ENCODE peak calls at places on chromosomes 13 and 19, in six cellular contexts. One of them, this sample, is unnamed.

GRCh38 chr13:93244141-93244917 is 17.7 kb downstream of the GPC6 start:
- DNase-seq in neuronal stem cell: no peak
- DNase-seq in H9: no peak
- DNase-seq in mesenchymal stem cell: peak
- DNase-seq in H1: no peak
- DNase-seq in IMR-90: peak
- DNase-seq in this sample: no peak

GRCh38 chr19:10286803-10287737 is at the start of gene ICAM4:
- DNase-seq in mesenchymal stem cell: peak
- DNase-seq in H9: peak
- DNase-seq in neuronal stem cell: no peak
- DNase-seq in H1: peak
- DNase-seq in IMR-90: peak
- DNase-seq in this sample: no peak

GRCh38 chr19:47729799-47730520 is 15.4 kb upstream of the NOP53 start:
- DNase-seq in neuronal stem cell: no peak
- DNase-seq in IMR-90: no peak
- DNase-seq in mesenchymal stem cell: no peak
- DNase-seq in H9: peak
- DNase-seq in H1: peak
- DNase-seq in this sample: no peak

GRCh38 chr13:27273658-27274425 is 3.2 kb downstream of the RASL11A start:
- DNase-seq in H1: no peak
- DNase-seq in IMR-90: peak
- DNase-seq in H9: peak
- DNase-seq in neuronal stem cell: no peak
- DNase-seq in mesenchymal stem cell: no peak
- DNase-seq in this sample: no peak

GRCh38 chr13:76397413-76397812 is 488.8 kb downstream of the KCTD12 start:
- DNase-seq in H9: no peak
- DNase-seq in mesenchymal stem cell: no peak
- DNase-seq in neuronal stem cell: no peak
- DNase-seq in H1: no peak
- DNase-seq in IMR-90: no peak
- DNase-seq in this sample: no peak

GRCh38 chr19:46944918-46945628 is 74.6 kb upstream of the NPAS1 start:
- DNase-seq in neuronal stem cell: peak
- DNase-seq in IMR-90: peak
- DNase-seq in mesenchymal stem cell: peak
- DNase-seq in H1: peak
- DNase-seq in H9: peak
- DNase-seq in this sample: no peak

GRCh38 chr19:31416548-31416947 is 67.3 kb upstream of the TSHZ3 start:
- DNase-seq in mesenchymal stem cell: no peak
- DNase-seq in neuronal stem cell: no peak
- DNase-seq in IMR-90: no peak
- DNase-seq in H1: no peak
- DNase-seq in H9: peak
- DNase-seq in this sample: no peak

GRCh38 chr13:81986308-81986707 is 1645.4 kb upstream of the SPRY2 start:
- DNase-seq in mesenchymal stem cell: no peak
- DNase-seq in H1: no peak
- DNase-seq in neuronal stem cell: no peak
- DNase-seq in H9: no peak
- DNase-seq in IMR-90: no peak
- DNase-seq in this sample: no peak

GRCh38 chr13:44920013-44920412 is 69.3 kb downstream of the NUFIP1 start:
- DNase-seq in mesenchymal stem cell: no peak
- DNase-seq in neuronal stem cell: no peak
- DNase-seq in H1: no peak
- DNase-seq in H9: no peak
- DNase-seq in IMR-90: no peak
- DNase-seq in this sample: no peak

GRCh38 chr19:9848761-9849160 is 13.6 kb downstream of the PIN1 start:
- DNase-seq in mesenchymal stem cell: no peak
- DNase-seq in H1: no peak
- DNase-seq in IMR-90: no peak
- DNase-seq in neuronal stem cell: no peak
- DNase-seq in H9: no peak
- DNase-seq in this sample: no peak

GRCh38 chr13:44368062-44368591 is 5.5 kb upstream of the SERP2 start:
- DNase-seq in H1: no peak
- DNase-seq in mesenchymal stem cell: peak
- DNase-seq in IMR-90: peak
- DNase-seq in H9: no peak
- DNase-seq in neuronal stem cell: no peak
- DNase-seq in this sample: peak

GRCh38 chr13:112113851-112114250 is 46.9 kb downstream of the SOX1 start:
- DNase-seq in mesenchymal stem cell: no peak
- DNase-seq in neuronal stem cell: no peak
- DNase-seq in IMR-90: no peak
- DNase-seq in H9: no peak
- DNase-seq in H1: no peak
- DNase-seq in this sample: no peak

GRCh38 chr19:44757057-44757734 is 8.7 kb downstream of the BCL3 start:
- DNase-seq in H1: peak
- DNase-seq in H9: no peak
- DNase-seq in neuronal stem cell: no peak
- DNase-seq in mesenchymal stem cell: peak
- DNase-seq in IMR-90: peak
- DNase-seq in this sample: peak

GRCh38 chr19:46478356-46478986 is 7.1 kb upstream of the PNMA8A start:
- DNase-seq in IMR-90: peak
- DNase-seq in H9: no peak
- DNase-seq in neuronal stem cell: no peak
- DNase-seq in mesenchymal stem cell: peak
- DNase-seq in H1: peak
- DNase-seq in this sample: no peak

GRCh38 chr19:57559008-57559403 is 657 bp downstream of the ZNF550 start:
- DNase-seq in mesenchymal stem cell: peak
- DNase-seq in IMR-90: no peak
- DNase-seq in neuronal stem cell: no peak
- DNase-seq in H9: peak
- DNase-seq in H1: no peak
- DNase-seq in this sample: peak

GRCh38 chr19:13766095-13766481 is 1.8 kb downstream of the MRI1 start:
- DNase-seq in H9: no peak
- DNase-seq in mesenchymal stem cell: no peak
- DNase-seq in IMR-90: no peak
- DNase-seq in neuronal stem cell: no peak
- DNase-seq in H1: no peak
- DNase-seq in this sample: no peak

GRCh38 chr19:38718747-38719543 is 25.3 kb downstream of the CAPN12 start:
- DNase-seq in mesenchymal stem cell: peak
- DNase-seq in H9: peak
- DNase-seq in IMR-90: no peak
- DNase-seq in H1: peak
- DNase-seq in neuronal stem cell: no peak
- DNase-seq in this sample: peak

GRCh38 chr19:13814550-13814949 is 19.3 kb downstream of the ZSWIM4 start:
- DNase-seq in H9: no peak
- DNase-seq in mesenchymal stem cell: no peak
- DNase-seq in neuronal stem cell: no peak
- DNase-seq in H1: no peak
- DNase-seq in IMR-90: no peak
- DNase-seq in this sample: peak

GRCh38 chr13:105139380-105140285 is 1395.8 kb downstream of the EFNB2 start:
- DNase-seq in H9: peak
- DNase-seq in neuronal stem cell: no peak
- DNase-seq in H1: no peak
- DNase-seq in IMR-90: peak
- DNase-seq in mesenchymal stem cell: peak
- DNase-seq in this sample: peak

GRCh38 chr13:111281751-111282311 is 38.6 kb upstream of the TEX29 start:
- DNase-seq in IMR-90: peak
- DNase-seq in H1: no peak
- DNase-seq in neuronal stem cell: no peak
- DNase-seq in H9: no peak
- DNase-seq in mesenchymal stem cell: peak
- DNase-seq in this sample: no peak

GRCh38 chr19:58575183-58576041 is 2.3 kb upstream of the MZF1 start:
- DNase-seq in H9: peak
- DNase-seq in H1: peak
- DNase-seq in mesenchymal stem cell: peak
- DNase-seq in neuronal stem cell: peak
- DNase-seq in IMR-90: peak
- DNase-seq in this sample: peak

GRCh38 chr13:45119469-45119989 is 781 bp upstream of the GTF2F2 start:
- DNase-seq in IMR-90: peak
- DNase-seq in H1: no peak
- DNase-seq in H9: no peak
- DNase-seq in neuronal stem cell: no peak
- DNase-seq in mesenchymal stem cell: peak
- DNase-seq in this sample: no peak

GRCh38 chr13:110458594-110459365 is 102.7 kb downstream of the RAB20 start:
- DNase-seq in H1: no peak
- DNase-seq in mesenchymal stem cell: no peak
- DNase-seq in H9: no peak
- DNase-seq in neuronal stem cell: no peak
- DNase-seq in IMR-90: no peak
- DNase-seq in this sample: no peak

GRCh38 chr13:22569830-22570229 is 610.9 kb upstream of the SGCG start:
- DNase-seq in H1: no peak
- DNase-seq in H9: no peak
- DNase-seq in IMR-90: no peak
- DNase-seq in neuronal stem cell: no peak
- DNase-seq in mesenchymal stem cell: no peak
- DNase-seq in this sample: no peak

GRCh38 chr19:55552206-55552605 is 6.9 kb upstream of the SBK3 start:
- DNase-seq in mesenchymal stem cell: peak
- DNase-seq in H9: no peak
- DNase-seq in IMR-90: no peak
- DNase-seq in H1: no peak
- DNase-seq in neuronal stem cell: no peak
- DNase-seq in this sample: no peak

GRCh38 chr19:56839665-56840451 is 668 bp downstream of the PEG3 start:
- DNase-seq in H1: no peak
- DNase-seq in mesenchymal stem cell: no peak
- DNase-seq in IMR-90: no peak
- DNase-seq in neuronal stem cell: peak
- DNase-seq in H9: no peak
- DNase-seq in this sample: peak

GRCh38 chr13:109276261-109276660 is 510.1 kb downstream of the IRS2 start:
- DNase-seq in H9: no peak
- DNase-seq in IMR-90: no peak
- DNase-seq in mesenchymal stem cell: no peak
- DNase-seq in neuronal stem cell: no peak
- DNase-seq in H1: no peak
- DNase-seq in this sample: no peak

GRCh38 chr13:50914848-50915247 is 5.3 kb downstream of the RNASEH2B start:
- DNase-seq in IMR-90: peak
- DNase-seq in neuronal stem cell: no peak
- DNase-seq in mesenchymal stem cell: peak
- DNase-seq in H9: no peak
- DNase-seq in H1: no peak
- DNase-seq in this sample: no peak

GRCh38 chr19:55341191-55342043 is 1.7 kb downstream of the KMT5C start:
- DNase-seq in mesenchymal stem cell: peak
- DNase-seq in IMR-90: peak
- DNase-seq in H1: peak
- DNase-seq in H9: peak
- DNase-seq in neuronal stem cell: peak
- DNase-seq in this sample: peak

GRCh38 chr19:15286688-15287355 is 45.5 kb downstream of the BRD4 start:
- DNase-seq in mesenchymal stem cell: no peak
- DNase-seq in H1: no peak
- DNase-seq in neuronal stem cell: no peak
- DNase-seq in IMR-90: no peak
- DNase-seq in H9: no peak
- DNase-seq in this sample: no peak

GRCh38 chr19:15285896-15286591 is 46.3 kb downstream of the BRD4 start:
- DNase-seq in neuronal stem cell: no peak
- DNase-seq in H1: no peak
- DNase-seq in IMR-90: no peak
- DNase-seq in mesenchymal stem cell: no peak
- DNase-seq in H9: no peak
- DNase-seq in this sample: no peak

GRCh38 chr19:15289673-15290072 is 42.7 kb downstream of the BRD4 start:
- DNase-seq in H9: no peak
- DNase-seq in mesenchymal stem cell: no peak
- DNase-seq in H1: no peak
- DNase-seq in neuronal stem cell: no peak
- DNase-seq in IMR-90: no peak
- DNase-seq in this sample: no peak

GRCh38 chr19:15288146-15288963 is 44.0 kb downstream of the BRD4 start:
- DNase-seq in mesenchymal stem cell: no peak
- DNase-seq in neuronal stem cell: no peak
- DNase-seq in H9: no peak
- DNase-seq in IMR-90: peak
- DNase-seq in H1: no peak
- DNase-seq in this sample: no peak

GRCh38 chr19:15287496-15287895 is 44.8 kb downstream of the BRD4 start:
- DNase-seq in H1: no peak
- DNase-seq in IMR-90: no peak
- DNase-seq in H9: no peak
- DNase-seq in neuronal stem cell: no peak
- DNase-seq in mesenchymal stem cell: no peak
- DNase-seq in this sample: no peak
- H4K91ac ChIP-seq in H1: no peak
- H4K91ac ChIP-seq in IMR-90: no peak
- H4K91ac ChIP-seq in H9: no peak
- H4K91ac ChIP-seq in neuronal stem cell: no peak
- H4K91ac ChIP-seq in mesenchymal stem cell: no peak
- H4K91ac ChIP-seq in this sample: no peak

GRCh38 chr19:19911150-19911549 is 10.4 kb downstream of the ZNF93 start:
- DNase-seq in mesenchymal stem cell: peak
- DNase-seq in IMR-90: peak
- DNase-seq in H9: no peak
- DNase-seq in neuronal stem cell: no peak
- DNase-seq in H1: no peak
- DNase-seq in this sample: no peak
- H4K91ac ChIP-seq in mesenchymal stem cell: no peak
- H4K91ac ChIP-seq in IMR-90: no peak
- H4K91ac ChIP-seq in H9: no peak
- H4K91ac ChIP-seq in neuronal stem cell: no peak
- H4K91ac ChIP-seq in H1: no peak
- H4K91ac ChIP-seq in this sample: no peak

GRCh38 chr19:17411801-17412200 is 6.4 kb upstream of the BST2 start:
- DNase-seq in H1: no peak
- DNase-seq in H9: no peak
- DNase-seq in neuronal stem cell: no peak
- DNase-seq in IMR-90: no peak
- DNase-seq in mesenchymal stem cell: no peak
- DNase-seq in this sample: no peak
- H4K91ac ChIP-seq in H1: no peak
- H4K91ac ChIP-seq in H9: no peak
- H4K91ac ChIP-seq in neuronal stem cell: no peak
- H4K91ac ChIP-seq in IMR-90: no peak
- H4K91ac ChIP-seq in mesenchymal stem cell: peak
- H4K91ac ChIP-seq in this sample: peak

DNA sequence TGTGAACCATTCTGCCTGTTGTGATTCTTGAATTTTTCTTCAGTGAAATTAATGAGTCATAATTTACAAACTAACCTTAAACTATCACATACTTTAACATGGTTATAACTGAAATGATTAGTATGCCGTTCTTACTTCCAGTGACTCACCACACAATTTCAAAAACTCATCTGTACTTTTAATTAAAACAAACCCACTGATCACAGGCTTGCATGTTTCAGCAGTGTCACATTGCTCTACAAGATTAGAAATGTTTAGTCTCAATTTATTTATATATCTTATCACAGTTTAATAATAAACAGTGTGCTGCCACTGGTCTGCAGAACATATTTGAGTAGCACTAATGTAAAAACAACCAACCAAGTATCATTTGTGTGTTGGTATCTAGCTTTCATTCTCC is 2227.9 kb upstream of the PCDH20 start:
- DNase-seq in mesenchymal stem cell: peak
- DNase-seq in H9: no peak
- DNase-seq in H1: no peak
- DNase-seq in IMR-90: peak
- DNase-seq in neuronal stem cell: no peak
- DNase-seq in this sample: no peak
- H4K91ac ChIP-seq in mesenchymal stem cell: no peak
- H4K91ac ChIP-seq in H9: no peak
- H4K91ac ChIP-seq in H1: no peak
- H4K91ac ChIP-seq in IMR-90: peak
- H4K91ac ChIP-seq in neuronal stem cell: no peak
- H4K91ac ChIP-seq in this sample: no peak

This sample was measured in trophoblast cell.